ENCODE peak calls at places on chromosomes 4 and X, in eight cellular contexts. F, H, X, Y, B, E, C and S are unnamed samples.

GRCh38 chrX:11899091-11899490 is 141.1 kb downstream of the MSL3 start:
- DNase-seq in B (no peak), Y (no peak), X (peak; percentile 71), H (no peak), E (no peak), F (no peak), C (no peak), S (no peak)

GRCh38 chr4:159283697-159284492 is 181.0 kb downstream of the RAPGEF2 start:
- DNase-seq in Y (no peak), X (peak; percentile 61), C (no peak), F (no peak), H (no peak), B (no peak), E (no peak), S (no peak)

GRCh38 chr4:140018931-140019618 is 134.9 kb downstream of the MAML3 start:
- DNase-seq in E (no peak), Y (no peak), F (no peak), H (no peak), X (no peak), B (no peak), C (no peak), S (no peak)

GRCh38 chr4:144627663-144628076 is 18.3 kb upstream of the HHIP start:
- DNase-seq in E (no peak), C (no peak), B (no peak), H (no peak), X (peak; percentile 96), Y (no peak), F (no peak), S (no peak)

GRCh38 chr4:97525236-97525635 is 618.0 kb downstream of the STPG2 start:
- DNase-seq in B (no peak), X (peak; percentile 89), F (no peak), E (no peak), C (no peak), Y (no peak), H (no peak), S (no peak)

GRCh38 chr4:9765091-9765490 is 16.3 kb upstream of the DRD5 start:
- DNase-seq in X (peak; percentile 24), B (no peak), F (no peak), E (no peak), Y (peak; percentile 15), H (peak; percentile 18), C (no peak), S (no peak)

GRCh38 chr4:10336471-10336870 is 120.8 kb downstream of the ZNF518B start:
- DNase-seq in Y (no peak), X (no peak), H (no peak), B (no peak), E (no peak), F (no peak), C (no peak), S (no peak)

GRCh38 chrX:14915596-14915995 is 42.4 kb downstream of the MOSPD2 start:
- DNase-seq in X (no peak), E (no peak), H (no peak), Y (no peak), C (no peak), F (no peak), B (no peak), S (no peak)

GRCh38 chr4:140291259-140291658 is 82.2 kb upstream of the SCOC start:
- DNase-seq in B (no peak), X (no peak), E (no peak), C (no peak), H (no peak), Y (no peak), F (no peak), S (no peak)

GRCh38 chr4:5711479-5712184 is 631 bp downstream of the EVC start:
- DNase-seq in Y (no peak), E (no peak), X (peak; percentile 43), B (no peak), C (peak; percentile 36), H (peak; percentile 20), F (peak; percentile 25), S (peak; percentile 30)

GRCh38 chr4:119394826-119395225 is 72.9 kb upstream of the FABP2 start:
- DNase-seq in C (no peak), Y (no peak), F (no peak), B (no peak), E (no peak), H (no peak), X (no peak), S (no peak)

GRCh38 chr4:27010334-27010940 is 149.8 kb downstream of the STIM2 start:
- DNase-seq in X (peak; percentile 77), B (peak; percentile 55), E (peak; percentile 27), F (peak; percentile 10), Y (peak; percentile 47), H (peak; percentile 53), C (peak; percentile 75), S (peak; percentile 61)

GRCh38 chr4:134906404-134907023 is 704.9 kb upstream of the PABPC4L start:
- DNase-seq in X (peak; percentile 40), E (no peak), B (no peak), C (no peak), F (no peak), Y (no peak), H (no peak), S (no peak)

GRCh38 chr4:108592674-108592986 is 27.7 kb upstream of the RPL34 start:
- DNase-seq in H (no peak), X (peak; percentile 24), E (no peak), Y (no peak), B (no peak), F (no peak), C (no peak), S (no peak)

GRCh38 chr4:152678841-152679240 is 956 bp downstream of the TMEM154 start:
- DNase-seq in X (no peak), C (no peak), E (no peak), F (no peak), H (no peak), Y (no peak), B (no peak), S (no peak)

GRCh38 chrX:129015381-129015780 is 507.9 kb downstream of the SMARCA1 start:
- DNase-seq in C (no peak), H (no peak), Y (no peak), F (no peak), X (no peak), B (no peak), E (no peak), S (no peak)

GRCh38 chr4:163941221-163941865 is 446.9 kb downstream of the TMA16 start:
- DNase-seq in E (no peak), H (no peak), B (no peak), X (no peak), F (no peak), Y (no peak), C (no peak), S (no peak)

DNA sequence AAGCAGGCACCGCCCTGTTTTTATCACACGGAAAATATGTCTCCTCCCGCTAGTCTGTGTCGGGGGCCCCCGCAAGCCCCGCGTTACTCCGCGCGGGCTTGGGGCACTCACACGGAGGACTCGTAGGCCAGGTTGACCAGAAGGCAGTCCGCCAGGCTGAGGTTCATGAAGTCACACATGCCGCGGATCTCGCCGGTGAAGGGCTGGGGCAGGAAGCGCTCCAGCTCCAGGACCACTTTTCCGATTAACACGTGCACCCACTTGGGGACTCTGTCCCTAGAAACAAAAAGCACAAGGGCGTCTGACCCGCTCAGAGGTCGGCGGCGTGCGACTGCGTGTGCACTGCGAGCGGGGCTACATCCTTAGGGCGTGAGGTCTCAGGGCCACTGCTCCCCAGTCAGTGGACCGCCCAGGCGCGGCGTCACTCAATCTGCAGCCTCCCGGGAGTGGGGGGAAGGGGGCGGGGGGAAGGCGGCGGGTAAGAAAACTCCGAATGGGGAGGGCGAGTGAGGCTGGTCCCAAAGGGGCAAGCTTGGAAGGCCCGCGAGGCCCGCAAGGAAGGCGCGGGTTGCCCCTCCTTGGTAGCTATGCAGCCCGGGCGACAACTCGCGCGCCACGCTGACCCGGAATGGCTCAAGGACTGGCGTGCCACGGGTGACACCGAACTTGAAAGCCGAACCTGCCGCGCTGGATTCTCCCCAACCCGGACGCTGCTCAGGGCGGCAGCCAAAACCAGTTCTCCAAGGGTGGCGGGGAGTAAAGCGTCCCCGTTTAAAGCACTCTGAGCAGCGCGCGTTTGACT is 722 bp downstream of the NAAA start:
- DNase-seq in E (peak; percentile 38), H (peak; percentile 71), F (peak; percentile 84), Y (peak; percentile 53), X (peak; percentile 59), B (peak; percentile 89), C (peak; percentile 55), S (peak; percentile 62)
- TF ChIP-seq POLR2A in E (no peak), H (no peak), F (peak; percentile 62), Y (no peak), X (peak; percentile 56), B (no peak), C (no peak), S (no peak)

DNA sequence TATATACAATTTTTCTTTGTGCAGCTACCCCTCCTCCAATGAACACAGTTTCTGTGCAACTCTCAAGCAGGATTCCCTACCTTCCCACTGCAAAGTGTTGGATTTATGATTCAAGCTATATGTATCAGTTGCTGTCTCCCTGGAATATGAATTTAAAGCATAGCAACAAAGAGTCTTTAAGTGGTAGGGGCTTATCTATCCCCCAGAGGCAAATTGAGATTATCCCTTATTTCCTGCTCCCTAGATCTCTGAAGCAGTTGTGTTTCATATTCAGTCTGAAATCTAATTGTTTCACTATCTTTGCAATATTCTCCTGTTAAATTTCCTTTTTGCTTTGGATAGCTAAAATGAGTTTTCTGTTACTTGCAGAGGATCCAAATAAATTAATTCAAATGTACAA is 263.0 kb downstream of the IQCM start:
- DNase-seq in Y (no peak), F (no peak), B (no peak), C (no peak), H (no peak), X (no peak), E (no peak), S (no peak)
- H3K27ac ChIP-seq in Y (no peak overlapping the region), F (no peak overlapping the region), B (no peak overlapping the region), C (no peak overlapping the region), H (no peak overlapping the region), X (no peak overlapping the region), E (no peak overlapping the region), S (no peak overlapping the region)

GRCh38 chr4:30473225-30473624 is 246.9 kb upstream of the PCDH7 start:
- DNase-seq in E (no peak), C (no peak), F (no peak), H (no peak), B (no peak), Y (no peak), X (no peak), S (no peak)
- H3K4me1 ChIP-seq in E (no peaks in the 10 kb centered on the region), C (no peaks in the 10 kb centered on the region), F (no peaks in the 10 kb centered on the region), H (no peaks in the 10 kb centered on the region), B (no peaks in the 10 kb centered on the region), Y (no peaks in the 10 kb centered on the region), X (no peaks in the 10 kb centered on the region), S (no peaks in the 10 kb centered on the region)

GRCh38 chrX:48475295-48475694 is 704 bp upstream of the FTSJ1 start:
- DNase-seq in H (no peak), B (no peak), C (no peak), E (no peak), Y (no peak), F (no peak), X (no peak), S (no peak)

GRCh38 chrX:48474581-48474980 is 1.4 kb upstream of the FTSJ1 start:
- DNase-seq in F (no peak), B (no peak), C (no peak), H (no peak), X (no peak), E (no peak), Y (no peak), S (no peak)

GRCh38 chrX:48476919-48477318 is 920 bp downstream of the FTSJ1 start:
- DNase-seq in Y (no peak), B (no peak), H (no peak), X (no peak), F (no peak), C (no peak), E (no peak), S (no peak)

GRCh38 chrX:48474127-48474526 is 1.9 kb upstream of the FTSJ1 start:
- DNase-seq in E (no peak), F (no peak), X (no peak), Y (no peak), C (no peak), H (no peak), B (no peak), S (no peak)

GRCh38 chrX:48475774-48476577 is at the start of gene FTSJ1:
- DNase-seq in H (peak; percentile 93), B (peak; percentile 90), X (peak; percentile 92), Y (peak; percentile 78), F (peak; percentile 84), C (peak; percentile 90), E (peak; percentile 85), S (peak; percentile 90)
- TF ChIP-seq POLR2A in H (peak; percentile 67), B (no peak), X (peak; percentile 68), Y (peak; percentile 19), F (peak; percentile 57), C (peak; percentile 35), E (no peak), S (peak; percentile 26)